ENCODE peak calls at places on chromosomes 11 and 22, in nine cellular contexts. One of them, this sample, is unnamed.

GRCh38 chr22:35299217-35299716 is 427 bp upstream of the TOM1 start:
- DNase-seq in NCI-H2029 treated with DMSO at 0.1 percent for 48 hours: no peak
- DNase-seq in B cell: peak
- DNase-seq in BE2C: peak
- DNase-seq in activated CD8-positive, alpha-beta T cell treated with anti-CD3 and anti-CD28 coated beads, Interleukin-2, amount 10 ng/mL, durations not matched to agents 7 days and 5 days: no peak
- DNase-seq in activated gamma-delta T cell treated with Interleukin-2 at 50 U/mL for 16 hours: no peak
- DNase-seq in GM12865: no peak
- DNase-seq in astrocyte of the cerebellum: no peak
- DNase-seq in AG04449: no peak
- DNase-seq in this sample: no peak

GRCh38 chr22:30816413-30816812 is 121.7 kb downstream of the OSBP2 start:
- DNase-seq in NCI-H2029 treated with DMSO at 0.1 percent for 48 hours: no peak
- DNase-seq in B cell: no peak
- DNase-seq in BE2C: no peak
- DNase-seq in activated CD8-positive, alpha-beta T cell treated with anti-CD3 and anti-CD28 coated beads, Interleukin-2, amount 10 ng/mL, durations not matched to agents 7 days and 5 days: no peak
- DNase-seq in activated gamma-delta T cell treated with Interleukin-2 at 50 U/mL for 16 hours: no peak
- DNase-seq in GM12865: no peak
- DNase-seq in astrocyte of the cerebellum: no peak
- DNase-seq in AG04449: no peak
- DNase-seq in this sample: no peak

GRCh38 chr11:66889974-66890373 is 33.1 kb downstream of the LRFN4 start:
- DNase-seq in NCI-H2029 treated with DMSO at 0.1 percent for 48 hours: no peak
- DNase-seq in B cell: no peak
- DNase-seq in BE2C: no peak
- DNase-seq in activated CD8-positive, alpha-beta T cell treated with anti-CD3 and anti-CD28 coated beads, Interleukin-2, amount 10 ng/mL, durations not matched to agents 7 days and 5 days: no peak
- DNase-seq in activated gamma-delta T cell treated with Interleukin-2 at 50 U/mL for 16 hours: no peak
- DNase-seq in GM12865: no peak
- DNase-seq in astrocyte of the cerebellum: no peak
- DNase-seq in AG04449: no peak
- DNase-seq in this sample: no peak

GRCh38 chr11:15327786-15328231 is 213.1 kb downstream of the INSC start:
- DNase-seq in NCI-H2029 treated with DMSO at 0.1 percent for 48 hours: peak
- DNase-seq in B cell: no peak
- DNase-seq in BE2C: peak
- DNase-seq in activated CD8-positive, alpha-beta T cell treated with anti-CD3 and anti-CD28 coated beads, Interleukin-2, amount 10 ng/mL, durations not matched to agents 7 days and 5 days: no peak
- DNase-seq in activated gamma-delta T cell treated with Interleukin-2 at 50 U/mL for 16 hours: no peak
- DNase-seq in GM12865: peak
- DNase-seq in astrocyte of the cerebellum: peak
- DNase-seq in AG04449: no peak
- DNase-seq in this sample: peak

GRCh38 chr11:8917157-8917820 is 6.3 kb downstream of the AKIP1 start:
- DNase-seq in NCI-H2029 treated with DMSO at 0.1 percent for 48 hours: no peak
- DNase-seq in B cell: no peak
- DNase-seq in BE2C: no peak
- DNase-seq in activated CD8-positive, alpha-beta T cell treated with anti-CD3 and anti-CD28 coated beads, Interleukin-2, amount 10 ng/mL, durations not matched to agents 7 days and 5 days: no peak
- DNase-seq in activated gamma-delta T cell treated with Interleukin-2 at 50 U/mL for 16 hours: no peak
- DNase-seq in GM12865: no peak
- DNase-seq in astrocyte of the cerebellum: peak
- DNase-seq in AG04449: peak
- DNase-seq in this sample: no peak

GRCh38 chr11:94876645-94877445 is 96.5 kb downstream of the CWC15 start:
- DNase-seq in NCI-H2029 treated with DMSO at 0.1 percent for 48 hours: no peak
- DNase-seq in B cell: no peak
- DNase-seq in BE2C: peak
- DNase-seq in activated CD8-positive, alpha-beta T cell treated with anti-CD3 and anti-CD28 coated beads, Interleukin-2, amount 10 ng/mL, durations not matched to agents 7 days and 5 days: peak
- DNase-seq in activated gamma-delta T cell treated with Interleukin-2 at 50 U/mL for 16 hours: peak
- DNase-seq in GM12865: peak
- DNase-seq in astrocyte of the cerebellum: peak
- DNase-seq in AG04449: peak
- DNase-seq in this sample: peak

GRCh38 chr11:115939726-115940421 is 435.7 kb upstream of the CADM1 start:
- DNase-seq in NCI-H2029 treated with DMSO at 0.1 percent for 48 hours: no peak
- DNase-seq in B cell: no peak
- DNase-seq in BE2C: no peak
- DNase-seq in activated CD8-positive, alpha-beta T cell treated with anti-CD3 and anti-CD28 coated beads, Interleukin-2, amount 10 ng/mL, durations not matched to agents 7 days and 5 days: no peak
- DNase-seq in activated gamma-delta T cell treated with Interleukin-2 at 50 U/mL for 16 hours: no peak
- DNase-seq in GM12865: peak
- DNase-seq in astrocyte of the cerebellum: no peak
- DNase-seq in AG04449: no peak
- DNase-seq in this sample: no peak

GRCh38 chr11:117842131-117842941 is 17.8 kb upstream of the FXYD2 start:
- DNase-seq in NCI-H2029 treated with DMSO at 0.1 percent for 48 hours: no peak
- DNase-seq in B cell: no peak
- DNase-seq in BE2C: no peak
- DNase-seq in activated CD8-positive, alpha-beta T cell treated with anti-CD3 and anti-CD28 coated beads, Interleukin-2, amount 10 ng/mL, durations not matched to agents 7 days and 5 days: peak
- DNase-seq in activated gamma-delta T cell treated with Interleukin-2 at 50 U/mL for 16 hours: no peak
- DNase-seq in GM12865: peak
- DNase-seq in astrocyte of the cerebellum: no peak
- DNase-seq in AG04449: no peak
- DNase-seq in this sample: peak

GRCh38 chr11:133898031-133898769 is 52.9 kb upstream of the SPATA19 start:
- DNase-seq in NCI-H2029 treated with DMSO at 0.1 percent for 48 hours: no peak
- DNase-seq in B cell: no peak
- DNase-seq in BE2C: peak
- DNase-seq in activated CD8-positive, alpha-beta T cell treated with anti-CD3 and anti-CD28 coated beads, Interleukin-2, amount 10 ng/mL, durations not matched to agents 7 days and 5 days: no peak
- DNase-seq in activated gamma-delta T cell treated with Interleukin-2 at 50 U/mL for 16 hours: no peak
- DNase-seq in GM12865: peak
- DNase-seq in astrocyte of the cerebellum: no peak
- DNase-seq in AG04449: no peak
- DNase-seq in this sample: no peak

GRCh38 chr22:22936915-22937656 is 49.5 kb downstream of the IGLL5 start:
- DNase-seq in NCI-H2029 treated with DMSO at 0.1 percent for 48 hours: no peak
- DNase-seq in B cell: no peak
- DNase-seq in BE2C: no peak
- DNase-seq in activated CD8-positive, alpha-beta T cell treated with anti-CD3 and anti-CD28 coated beads, Interleukin-2, amount 10 ng/mL, durations not matched to agents 7 days and 5 days: no peak
- DNase-seq in activated gamma-delta T cell treated with Interleukin-2 at 50 U/mL for 16 hours: no peak
- DNase-seq in GM12865: no peak
- DNase-seq in astrocyte of the cerebellum: no peak
- DNase-seq in AG04449: no peak
- DNase-seq in this sample: no peak

GRCh38 chr11:114399903-114400221 is 449 bp downstream of the C11orf71 start:
- DNase-seq in NCI-H2029 treated with DMSO at 0.1 percent for 48 hours: peak
- DNase-seq in B cell: no peak
- DNase-seq in BE2C: no peak
- DNase-seq in activated CD8-positive, alpha-beta T cell treated with anti-CD3 and anti-CD28 coated beads, Interleukin-2, amount 10 ng/mL, durations not matched to agents 7 days and 5 days: no peak
- DNase-seq in activated gamma-delta T cell treated with Interleukin-2 at 50 U/mL for 16 hours: no peak
- DNase-seq in GM12865: no peak
- DNase-seq in astrocyte of the cerebellum: no peak
- DNase-seq in AG04449: no peak
- DNase-seq in this sample: no peak

GRCh38 chr11:82863209-82863608 is 37.0 kb downstream of the PRCP start:
- DNase-seq in NCI-H2029 treated with DMSO at 0.1 percent for 48 hours: no peak
- DNase-seq in B cell: no peak
- DNase-seq in BE2C: no peak
- DNase-seq in activated CD8-positive, alpha-beta T cell treated with anti-CD3 and anti-CD28 coated beads, Interleukin-2, amount 10 ng/mL, durations not matched to agents 7 days and 5 days: no peak
- DNase-seq in activated gamma-delta T cell treated with Interleukin-2 at 50 U/mL for 16 hours: no peak
- DNase-seq in GM12865: peak
- DNase-seq in astrocyte of the cerebellum: no peak
- DNase-seq in AG04449: no peak
- DNase-seq in this sample: no peak

GRCh38 chr22:16783930-16784354 is 41.3 kb downstream of the XKR3 start:
- DNase-seq in NCI-H2029 treated with DMSO at 0.1 percent for 48 hours: no peak
- DNase-seq in B cell: no peak
- DNase-seq in BE2C: no peak
- DNase-seq in activated CD8-positive, alpha-beta T cell treated with anti-CD3 and anti-CD28 coated beads, Interleukin-2, amount 10 ng/mL, durations not matched to agents 7 days and 5 days: peak
- DNase-seq in activated gamma-delta T cell treated with Interleukin-2 at 50 U/mL for 16 hours: no peak
- DNase-seq in GM12865: peak
- DNase-seq in astrocyte of the cerebellum: no peak
- DNase-seq in AG04449: no peak
- DNase-seq in this sample: no peak

GRCh38 chr22:21669026-21669425 is 3.2 kb downstream of the PPIL2 start:
- DNase-seq in NCI-H2029 treated with DMSO at 0.1 percent for 48 hours: no peak
- DNase-seq in B cell: no peak
- DNase-seq in BE2C: no peak
- DNase-seq in activated CD8-positive, alpha-beta T cell treated with anti-CD3 and anti-CD28 coated beads, Interleukin-2, amount 10 ng/mL, durations not matched to agents 7 days and 5 days: no peak
- DNase-seq in activated gamma-delta T cell treated with Interleukin-2 at 50 U/mL for 16 hours: no peak
- DNase-seq in GM12865: no peak
- DNase-seq in astrocyte of the cerebellum: no peak
- DNase-seq in AG04449: no peak
- DNase-seq in this sample: no peak

GRCh38 chr11:125070699-125071254 is 7.7 kb downstream of the SLC37A2 start:
- DNase-seq in NCI-H2029 treated with DMSO at 0.1 percent for 48 hours: no peak
- DNase-seq in B cell: peak
- DNase-seq in BE2C: no peak
- DNase-seq in activated CD8-positive, alpha-beta T cell treated with anti-CD3 and anti-CD28 coated beads, Interleukin-2, amount 10 ng/mL, durations not matched to agents 7 days and 5 days: peak
- DNase-seq in activated gamma-delta T cell treated with Interleukin-2 at 50 U/mL for 16 hours: no peak
- DNase-seq in GM12865: peak
- DNase-seq in astrocyte of the cerebellum: no peak
- DNase-seq in AG04449: no peak
- DNase-seq in this sample: peak

GRCh38 chr11:71500601-71501021 is 26.5 kb upstream of the KRTAP5-7 start:
- DNase-seq in NCI-H2029 treated with DMSO at 0.1 percent for 48 hours: no peak
- DNase-seq in B cell: no peak
- DNase-seq in BE2C: no peak
- DNase-seq in activated CD8-positive, alpha-beta T cell treated with anti-CD3 and anti-CD28 coated beads, Interleukin-2, amount 10 ng/mL, durations not matched to agents 7 days and 5 days: no peak
- DNase-seq in activated gamma-delta T cell treated with Interleukin-2 at 50 U/mL for 16 hours: no peak
- DNase-seq in GM12865: no peak
- DNase-seq in astrocyte of the cerebellum: no peak
- DNase-seq in AG04449: no peak
- DNase-seq in this sample: peak

GRCh38 chr11:94658888-94659287 is 91.7 kb downstream of the PIWIL4 start:
- DNase-seq in NCI-H2029 treated with DMSO at 0.1 percent for 48 hours: no peak
- DNase-seq in B cell: no peak
- DNase-seq in BE2C: no peak
- DNase-seq in activated CD8-positive, alpha-beta T cell treated with anti-CD3 and anti-CD28 coated beads, Interleukin-2, amount 10 ng/mL, durations not matched to agents 7 days and 5 days: no peak
- DNase-seq in activated gamma-delta T cell treated with Interleukin-2 at 50 U/mL for 16 hours: no peak
- DNase-seq in GM12865: no peak
- DNase-seq in astrocyte of the cerebellum: no peak
- DNase-seq in AG04449: no peak
- DNase-seq in this sample: no peak

GRCh38 chr22:40922484-40923303 is 28.5 kb upstream of the RBX1 start:
- DNase-seq in NCI-H2029 treated with DMSO at 0.1 percent for 48 hours: peak
- DNase-seq in B cell: peak
- DNase-seq in BE2C: peak
- DNase-seq in activated CD8-positive, alpha-beta T cell treated with anti-CD3 and anti-CD28 coated beads, Interleukin-2, amount 10 ng/mL, durations not matched to agents 7 days and 5 days: peak
- DNase-seq in activated gamma-delta T cell treated with Interleukin-2 at 50 U/mL for 16 hours: no peak
- DNase-seq in GM12865: peak
- DNase-seq in astrocyte of the cerebellum: peak
- DNase-seq in AG04449: no peak
- DNase-seq in this sample: no peak

GRCh38 chr11:38476808-38477565 is 1879.0 kb upstream of the RAG2 start:
- DNase-seq in NCI-H2029 treated with DMSO at 0.1 percent for 48 hours: no peak
- DNase-seq in B cell: no peak
- DNase-seq in BE2C: no peak
- DNase-seq in activated CD8-positive, alpha-beta T cell treated with anti-CD3 and anti-CD28 coated beads, Interleukin-2, amount 10 ng/mL, durations not matched to agents 7 days and 5 days: no peak
- DNase-seq in activated gamma-delta T cell treated with Interleukin-2 at 50 U/mL for 16 hours: no peak
- DNase-seq in GM12865: no peak
- DNase-seq in astrocyte of the cerebellum: no peak
- DNase-seq in AG04449: no peak
- DNase-seq in this sample: no peak

GRCh38 chr11:12725047-12725862 is 51.0 kb downstream of the TEAD1 start:
- DNase-seq in NCI-H2029 treated with DMSO at 0.1 percent for 48 hours: no peak
- DNase-seq in B cell: no peak
- DNase-seq in BE2C: no peak
- DNase-seq in activated CD8-positive, alpha-beta T cell treated with anti-CD3 and anti-CD28 coated beads, Interleukin-2, amount 10 ng/mL, durations not matched to agents 7 days and 5 days: no peak
- DNase-seq in activated gamma-delta T cell treated with Interleukin-2 at 50 U/mL for 16 hours: no peak
- DNase-seq in GM12865: peak
- DNase-seq in astrocyte of the cerebellum: no peak
- DNase-seq in AG04449: no peak
- DNase-seq in this sample: no peak

GRCh38 chr11:40877256-40877655 is 582.2 kb downstream of the LRRC4C start:
- DNase-seq in NCI-H2029 treated with DMSO at 0.1 percent for 48 hours: no peak
- DNase-seq in B cell: no peak
- DNase-seq in BE2C: no peak
- DNase-seq in activated CD8-positive, alpha-beta T cell treated with anti-CD3 and anti-CD28 coated beads, Interleukin-2, amount 10 ng/mL, durations not matched to agents 7 days and 5 days: no peak
- DNase-seq in activated gamma-delta T cell treated with Interleukin-2 at 50 U/mL for 16 hours: no peak
- DNase-seq in GM12865: no peak
- DNase-seq in astrocyte of the cerebellum: peak
- DNase-seq in AG04449: no peak
- DNase-seq in this sample: no peak

GRCh38 chr11:76918941-76919386 is 58.2 kb downstream of the ACER3 start:
- DNase-seq in NCI-H2029 treated with DMSO at 0.1 percent for 48 hours: peak
- DNase-seq in B cell: no peak
- DNase-seq in BE2C: peak
- DNase-seq in activated CD8-positive, alpha-beta T cell treated with anti-CD3 and anti-CD28 coated beads, Interleukin-2, amount 10 ng/mL, durations not matched to agents 7 days and 5 days: no peak
- DNase-seq in activated gamma-delta T cell treated with Interleukin-2 at 50 U/mL for 16 hours: no peak
- DNase-seq in GM12865: peak
- DNase-seq in astrocyte of the cerebellum: peak
- DNase-seq in AG04449: peak
- DNase-seq in this sample: no peak

GRCh38 chr22:39375646-39376045 is 23.9 kb upstream of the TAB1 start:
- DNase-seq in NCI-H2029 treated with DMSO at 0.1 percent for 48 hours: no peak
- DNase-seq in B cell: no peak
- DNase-seq in BE2C: no peak
- DNase-seq in activated CD8-positive, alpha-beta T cell treated with anti-CD3 and anti-CD28 coated beads, Interleukin-2, amount 10 ng/mL, durations not matched to agents 7 days and 5 days: no peak
- DNase-seq in activated gamma-delta T cell treated with Interleukin-2 at 50 U/mL for 16 hours: no peak
- DNase-seq in GM12865: no peak
- DNase-seq in astrocyte of the cerebellum: no peak
- DNase-seq in AG04449: no peak
- DNase-seq in this sample: no peak

GRCh38 chr11:76380161-76380976 is 563 bp downstream of the THAP12 start:
- DNase-seq in NCI-H2029 treated with DMSO at 0.1 percent for 48 hours: no peak
- DNase-seq in B cell: peak
- DNase-seq in BE2C: no peak
- DNase-seq in activated CD8-positive, alpha-beta T cell treated with anti-CD3 and anti-CD28 coated beads, Interleukin-2, amount 10 ng/mL, durations not matched to agents 7 days and 5 days: peak
- DNase-seq in activated gamma-delta T cell treated with Interleukin-2 at 50 U/mL for 16 hours: peak
- DNase-seq in GM12865: peak
- DNase-seq in astrocyte of the cerebellum: no peak
- DNase-seq in AG04449: no peak
- DNase-seq in this sample: peak

GRCh38 chr22:49062155-49063039 is 765.3 kb downstream of the BRD1 start:
- DNase-seq in NCI-H2029 treated with DMSO at 0.1 percent for 48 hours: peak
- DNase-seq in B cell: no peak
- DNase-seq in BE2C: no peak
- DNase-seq in activated CD8-positive, alpha-beta T cell treated with anti-CD3 and anti-CD28 coated beads, Interleukin-2, amount 10 ng/mL, durations not matched to agents 7 days and 5 days: no peak
- DNase-seq in activated gamma-delta T cell treated with Interleukin-2 at 50 U/mL for 16 hours: no peak
- DNase-seq in GM12865: no peak
- DNase-seq in astrocyte of the cerebellum: no peak
- DNase-seq in AG04449: no peak
- DNase-seq in this sample: no peak

GRCh38 chr22:26852176-26852575 is 194.8 kb downstream of the MIAT start:
- DNase-seq in NCI-H2029 treated with DMSO at 0.1 percent for 48 hours: no peak
- DNase-seq in B cell: no peak
- DNase-seq in BE2C: no peak
- DNase-seq in activated CD8-positive, alpha-beta T cell treated with anti-CD3 and anti-CD28 coated beads, Interleukin-2, amount 10 ng/mL, durations not matched to agents 7 days and 5 days: no peak
- DNase-seq in activated gamma-delta T cell treated with Interleukin-2 at 50 U/mL for 16 hours: no peak
- DNase-seq in GM12865: no peak
- DNase-seq in astrocyte of the cerebellum: no peak
- DNase-seq in AG04449: no peak
- DNase-seq in this sample: no peak

GRCh38 chr11:29448246-29448877 is 568.5 kb downstream of the KCNA4 start:
- DNase-seq in NCI-H2029 treated with DMSO at 0.1 percent for 48 hours: no peak
- DNase-seq in B cell: no peak
- DNase-seq in BE2C: no peak
- DNase-seq in activated CD8-positive, alpha-beta T cell treated with anti-CD3 and anti-CD28 coated beads, Interleukin-2, amount 10 ng/mL, durations not matched to agents 7 days and 5 days: no peak
- DNase-seq in activated gamma-delta T cell treated with Interleukin-2 at 50 U/mL for 16 hours: no peak
- DNase-seq in GM12865: peak
- DNase-seq in astrocyte of the cerebellum: peak
- DNase-seq in AG04449: no peak
- DNase-seq in this sample: no peak

GRCh38 chr11:22558638-22559037 is 67.0 kb downstream of the FANCF start:
- DNase-seq in NCI-H2029 treated with DMSO at 0.1 percent for 48 hours: no peak
- DNase-seq in B cell: no peak
- DNase-seq in BE2C: peak
- DNase-seq in activated CD8-positive, alpha-beta T cell treated with anti-CD3 and anti-CD28 coated beads, Interleukin-2, amount 10 ng/mL, durations not matched to agents 7 days and 5 days: no peak
- DNase-seq in activated gamma-delta T cell treated with Interleukin-2 at 50 U/mL for 16 hours: no peak
- DNase-seq in GM12865: no peak
- DNase-seq in astrocyte of the cerebellum: no peak
- DNase-seq in AG04449: no peak
- DNase-seq in this sample: no peak

GRCh38 chr11:119721129-119722120 is 7.6 kb downstream of the NECTIN1 start:
- DNase-seq in NCI-H2029 treated with DMSO at 0.1 percent for 48 hours: no peak
- DNase-seq in B cell: no peak
- DNase-seq in BE2C: peak
- DNase-seq in activated CD8-positive, alpha-beta T cell treated with anti-CD3 and anti-CD28 coated beads, Interleukin-2, amount 10 ng/mL, durations not matched to agents 7 days and 5 days: no peak
- DNase-seq in activated gamma-delta T cell treated with Interleukin-2 at 50 U/mL for 16 hours: no peak
- DNase-seq in GM12865: no peak
- DNase-seq in astrocyte of the cerebellum: no peak
- DNase-seq in AG04449: no peak
- DNase-seq in this sample: no peak

GRCh38 chr11:118690553-118691304 is 11.3 kb upstream of the TREH start:
- DNase-seq in NCI-H2029 treated with DMSO at 0.1 percent for 48 hours: no peak
- DNase-seq in B cell: no peak
- DNase-seq in BE2C: no peak
- DNase-seq in activated CD8-positive, alpha-beta T cell treated with anti-CD3 and anti-CD28 coated beads, Interleukin-2, amount 10 ng/mL, durations not matched to agents 7 days and 5 days: no peak
- DNase-seq in activated gamma-delta T cell treated with Interleukin-2 at 50 U/mL for 16 hours: no peak
- DNase-seq in GM12865: no peak
- DNase-seq in astrocyte of the cerebellum: no peak
- DNase-seq in AG04449: no peak
- DNase-seq in this sample: no peak

GRCh38 chr22:17243524-17243923 is 24.3 kb upstream of the ADA2 start:
- DNase-seq in NCI-H2029 treated with DMSO at 0.1 percent for 48 hours: no peak
- DNase-seq in B cell: peak
- DNase-seq in BE2C: no peak
- DNase-seq in activated CD8-positive, alpha-beta T cell treated with anti-CD3 and anti-CD28 coated beads, Interleukin-2, amount 10 ng/mL, durations not matched to agents 7 days and 5 days: peak
- DNase-seq in activated gamma-delta T cell treated with Interleukin-2 at 50 U/mL for 16 hours: no peak
- DNase-seq in GM12865: peak
- DNase-seq in astrocyte of the cerebellum: no peak
- DNase-seq in AG04449: no peak
- DNase-seq in this sample: no peak